ENCODE peak calls at places on chromosome 14, in six cellular contexts. One of them, this sample, is unnamed.

GRCh38 chr14:102479777-102480176 is 29.8 kb downstream of the ANKRD9 start:
- DNase-seq in HFF-Myc: no peak
- DNase-seq in activated CD8-positive, alpha-beta T cell treated with anti-CD3 and anti-CD28 coated beads for 36 hours: no peak
- DNase-seq in T-helper 9 cell: no peak
- DNase-seq in fibroblast of villous mesenchyme: peak; percentile 34
- DNase-seq in activated T-helper 1 cell treated with Interleukin-2 at 50 U/mL for 16 hours: no peak
- DNase-seq in this sample: no peak

GRCh38 chr14:70622111-70622712 is 19.5 kb upstream of the TTC9 start:
- DNase-seq in HFF-Myc: no peak
- DNase-seq in activated CD8-positive, alpha-beta T cell treated with anti-CD3 and anti-CD28 coated beads for 36 hours: peak; percentile 71
- DNase-seq in T-helper 9 cell: peak; percentile 29
- DNase-seq in fibroblast of villous mesenchyme: peak; percentile 39
- DNase-seq in activated T-helper 1 cell treated with Interleukin-2 at 50 U/mL for 16 hours: no peak
- DNase-seq in this sample: no peak

GRCh38 chr14:19878029-19878642 is 3.2 kb downstream of the OR4K2 start:
- DNase-seq in HFF-Myc: peak; percentile 2
- DNase-seq in activated CD8-positive, alpha-beta T cell treated with anti-CD3 and anti-CD28 coated beads for 36 hours: no peak
- DNase-seq in T-helper 9 cell: no peak
- DNase-seq in fibroblast of villous mesenchyme: no peak
- DNase-seq in activated T-helper 1 cell treated with Interleukin-2 at 50 U/mL for 16 hours: no peak
- DNase-seq in this sample: no peak

GRCh38 chr14:94650806-94651805 is 38.9 kb downstream of the SERPINA3 start:
- DNase-seq in HFF-Myc: no peak
- DNase-seq in activated CD8-positive, alpha-beta T cell treated with anti-CD3 and anti-CD28 coated beads for 36 hours: no peak
- DNase-seq in T-helper 9 cell: no peak
- DNase-seq in fibroblast of villous mesenchyme: no peak
- DNase-seq in activated T-helper 1 cell treated with Interleukin-2 at 50 U/mL for 16 hours: no peak
- DNase-seq in this sample: peak; percentile 65

GRCh38 chr14:104472073-104472472 is 107.5 kb upstream of the C14orf180 start:
- DNase-seq in HFF-Myc: no peak
- DNase-seq in activated CD8-positive, alpha-beta T cell treated with anti-CD3 and anti-CD28 coated beads for 36 hours: no peak
- DNase-seq in T-helper 9 cell: no peak
- DNase-seq in fibroblast of villous mesenchyme: no peak
- DNase-seq in activated T-helper 1 cell treated with Interleukin-2 at 50 U/mL for 16 hours: no peak
- DNase-seq in this sample: no peak

GRCh38 chr14:75523771-75524171 is 1.5 kb downstream of the BATF start:
- DNase-seq in HFF-Myc: no peak
- DNase-seq in activated CD8-positive, alpha-beta T cell treated with anti-CD3 and anti-CD28 coated beads for 36 hours: no peak
- DNase-seq in T-helper 9 cell: no peak
- DNase-seq in fibroblast of villous mesenchyme: no peak
- DNase-seq in activated T-helper 1 cell treated with Interleukin-2 at 50 U/mL for 16 hours: no peak
- DNase-seq in this sample: no peak

GRCh38 chr14:101957406-101958234 is 6.8 kb upstream of the DYNC1H1 start:
- DNase-seq in HFF-Myc: no peak
- DNase-seq in activated CD8-positive, alpha-beta T cell treated with anti-CD3 and anti-CD28 coated beads for 36 hours: no peak
- DNase-seq in T-helper 9 cell: no peak
- DNase-seq in fibroblast of villous mesenchyme: no peak
- DNase-seq in activated T-helper 1 cell treated with Interleukin-2 at 50 U/mL for 16 hours: no peak
- DNase-seq in this sample: no peak

GRCh38 chr14:90280096-90280495 is 23.7 kb downstream of the PSMC1 start:
- DNase-seq in HFF-Myc: no peak
- DNase-seq in activated CD8-positive, alpha-beta T cell treated with anti-CD3 and anti-CD28 coated beads for 36 hours: no peak
- DNase-seq in T-helper 9 cell: no peak
- DNase-seq in fibroblast of villous mesenchyme: no peak
- DNase-seq in activated T-helper 1 cell treated with Interleukin-2 at 50 U/mL for 16 hours: no peak
- DNase-seq in this sample: no peak

This sample was measured in type B pancreatic cell.